ENCODE peak calls at places on chromosome 22, in nine cellular contexts. Y is fibroblast of pulmonary artery, F is pancreas, N is lower leg skin, K is endothelial cell of umbilical vein, W is colonic mucosa, I is brain microvascular endothelial cell, G is astrocyte of the spinal cord, T is left ventricle myocardium inferior. U is an unnamed sample.

GRCh38 chr22:20494978-20495860 is at the start of gene KLHL22:
- DNase-seq in W (peak), G (peak), Y (no peak), N (peak), K (peak), I (no peak), T (no peak), F (peak), U (no peak)

GRCh38 chr22:31945971-31946680 is 1.8 kb downstream of the YWHAH start:
- DNase-seq in K (peak), T (no peak), Y (no peak), N (no peak), W (no peak), F (no peak), I (no peak), G (peak), U (no peak)

GRCh38 chr22:31857247-31857646 is 87.1 kb upstream of the YWHAH start:
- DNase-seq in K (no peak), T (no peak), W (peak), I (no peak), G (no peak), N (no peak), Y (no peak), F (no peak), U (no peak)

GRCh38 chr22:21832291-21833290 is 34.9 kb downstream of the MAPK1 start:
- DNase-seq in N (no peak), G (no peak), W (no peak), K (no peak), T (no peak), F (no peak), I (no peak), Y (peak), U (no peak)

GRCh38 chr22:19679476-19680099 is 34.7 kb upstream of the SEPTIN5 start:
- DNase-seq in K (peak), T (peak), G (no peak), F (peak), I (no peak), Y (no peak), N (no peak), W (peak), U (no peak)

GRCh38 chr22:28833276-28833923 is 33.0 kb upstream of the XBP1 start:
- DNase-seq in G (no peak), T (no peak), W (no peak), F (no peak), N (no peak), K (no peak), I (no peak), Y (no peak), U (no peak)

GRCh38 chr22:30183861-30184278 is 62.7 kb downstream of the LIF start:
- DNase-seq in F (no peak), K (no peak), W (no peak), T (no peak), I (peak), Y (peak), G (peak), N (no peak), U (no peak)

GRCh38 chr22:32417906-32418305 is 5.9 kb upstream of the RTCB start:
- DNase-seq in I (no peak), Y (no peak), F (no peak), T (no peak), W (no peak), N (no peak), K (no peak), G (no peak), U (no peak)

GRCh38 chr22:50218996-50219727 is 18.4 kb downstream of the SELENOO start:
- DNase-seq in I (peak), N (peak), G (peak), F (peak), W (peak), K (peak), T (peak), Y (peak), U (peak)

GRCh38 chr22:34135749-34136148 is 215.5 kb upstream of the LARGE1 start:
- DNase-seq in Y (no peak), F (no peak), N (no peak), I (no peak), G (no peak), T (no peak), K (no peak), W (no peak), U (no peak)

GRCh38 chr22:30968015-30968923 is at the start of gene MORC2:
- DNase-seq in G (peak), N (peak), I (no peak), Y (peak), T (no peak), F (no peak), K (no peak), W (peak), U (peak)

GRCh38 chr22:50731811-50732624 is 6.0 kb upstream of the ACR start:
- DNase-seq in F (peak), N (peak), T (peak), W (peak), I (peak), Y (peak), K (no peak), G (no peak), U (peak)

GRCh38 chr22:29224121-29224858 is 18.6 kb downstream of the EMID1 start:
- DNase-seq in F (no peak), Y (no peak), I (no peak), T (no peak), G (no peak), W (no peak), K (no peak), N (peak), U (no peak)

GRCh38 chr22:19691721-19692341 is 22.5 kb upstream of the SEPTIN5 start:
- DNase-seq in I (peak), W (no peak), F (peak), G (peak), K (peak), T (no peak), N (no peak), Y (peak), U (no peak)

GRCh38 chr22:27686534-27686933 is 115.0 kb downstream of the MN1 start:
- DNase-seq in Y (peak), N (no peak), F (peak), T (peak), K (peak), W (peak), G (peak), I (peak), U (no peak)

GRCh38 chr22:26568207-26568706 is 21.7 kb downstream of the TPST2 start:
- DNase-seq in N (no peak), F (no peak), K (peak), I (no peak), Y (no peak), W (no peak), T (no peak), G (peak), U (no peak)

GRCh38 chr22:20444325-20444724 is 6.7 kb upstream of the SCARF2 start:
- DNase-seq in Y (no peak), W (no peak), G (no peak), I (no peak), F (no peak), N (no peak), T (no peak), K (no peak), U (no peak)

GRCh38 chr22:21591695-21592094 is 24.2 kb downstream of the UBE2L3 start:
- DNase-seq in I (no peak), T (peak), G (no peak), Y (no peak), N (no peak), W (no peak), F (no peak), K (no peak), U (no peak)

GRCh38 chr22:40240671-40241070 is 62.9 kb downstream of the TNRC6B start:
- DNase-seq in I (no peak), N (no peak), G (no peak), T (no peak), W (no peak), K (no peak), F (no peak), Y (no peak), U (no peak)

GRCh38 chr22:43535336-43535735 is 123.5 kb downstream of the MPPED1 start:
- DNase-seq in F (no peak), K (no peak), N (peak), Y (no peak), I (no peak), G (no peak), W (no peak), T (no peak), U (no peak)

GRCh38 chr22:33341611-33342010 is 283.4 kb upstream of the SYN3 start:
- DNase-seq in G (no peak), Y (no peak), I (no peak), W (no peak), N (peak), F (no peak), K (no peak), T (no peak), U (no peak)

GRCh38 chr22:40281717-40282116 is 64.6 kb upstream of the ADSL start:
- DNase-seq in K (no peak), G (no peak), T (no peak), Y (no peak), I (no peak), F (no peak), N (no peak), W (no peak), U (peak)

GRCh38 chr22:29254283-29254653 is 13.5 kb downstream of the RHBDD3 start:
- DNase-seq in W (no peak), Y (no peak), G (no peak), K (no peak), F (no peak), T (no peak), I (no peak), N (no peak), U (no peak)

GRCh38 chr22:29202231-29203192 is 3.2 kb upstream of the EMID1 start:
- DNase-seq in Y (peak), N (no peak), T (peak), W (peak), G (peak), I (peak), F (no peak), K (peak), U (no peak)

GRCh38 chr22:30325065-30325720 is 1.5 kb downstream of the TBC1D10A start:
- DNase-seq in F (no peak), I (peak), K (no peak), W (peak), G (peak), N (peak), T (no peak), Y (peak), U (no peak)

GRCh38 chr22:50507421-50507990 is at the start of gene LMF2:
- DNase-seq in F (peak), W (peak), K (peak), T (peak), Y (no peak), G (no peak), I (peak), N (peak), U (no peak)

GRCh38 chr22:50532353-50532700 is 2.5 kb upstream of the TYMP start:
- DNase-seq in I (no peak), G (no peak), Y (no peak), F (no peak), K (no peak), T (no peak), N (no peak), W (no peak), U (no peak)

GRCh38 chr22:50713571-50714056 is 24.4 kb upstream of the ACR start:
- DNase-seq in K (no peak), I (no peak), W (no peak), F (peak), G (no peak), T (peak), Y (no peak), N (no peak), U (no peak)

GRCh38 chr22:47124451-47124881 is 362.0 kb downstream of the TBC1D22A start:
- DNase-seq in N (no peak), Y (no peak), I (no peak), T (peak), W (no peak), G (no peak), F (peak), K (no peak), U (no peak)

GRCh38 chr22:34111210-34111824 is 191.0 kb upstream of the LARGE1 start:
- DNase-seq in Y (peak), I (no peak), N (peak), K (no peak), T (no peak), G (no peak), W (peak), F (no peak), U (no peak)

GRCh38 chr22:20992456-20993303 is 9.2 kb downstream of the THAP7 start:
- DNase-seq in T (no peak), F (peak), G (no peak), W (no peak), Y (no peak), K (no peak), I (no peak), N (no peak), U (no peak)

GRCh38 chr22:49678137-49678841 is 149.4 kb downstream of the BRD1 start:
- DNase-seq in W (no peak), N (peak), F (no peak), I (no peak), Y (no peak), T (no peak), K (no peak), G (no peak), U (no peak)

GRCh38 chr22:33918676-33919590 is 1.3 kb downstream of the LARGE1 start:
- DNase-seq in T (no peak), Y (no peak), N (no peak), F (no peak), I (no peak), K (no peak), G (no peak), W (no peak), U (no peak)

GRCh38 chr22:49838771-49839717 is 11.4 kb upstream of the BRD1 start:
- DNase-seq in T (no peak), W (peak), G (peak), I (no peak), F (no peak), Y (no peak), N (no peak), K (no peak), U (no peak)

GRCh38 chr22:16955678-16956210 is 52.3 kb downstream of the GAB4 start:
- DNase-seq in F (no peak), I (no peak), N (peak), Y (no peak), W (no peak), T (no peak), G (no peak), K (no peak), U (no peak)

GRCh38 chr22:35837328-35837727 is 119.7 kb downstream of the APOL5 start:
- DNase-seq in G (no peak), F (no peak), I (no peak), Y (peak), W (no peak), K (peak), N (no peak), T (no peak), U (no peak)
- H3K4me3 ChIP-seq in G (peak), F (peak), I (peak), Y (peak), W (no peak), K (no peak), N (no peak), T (no peak), U (no peak)

DNA sequence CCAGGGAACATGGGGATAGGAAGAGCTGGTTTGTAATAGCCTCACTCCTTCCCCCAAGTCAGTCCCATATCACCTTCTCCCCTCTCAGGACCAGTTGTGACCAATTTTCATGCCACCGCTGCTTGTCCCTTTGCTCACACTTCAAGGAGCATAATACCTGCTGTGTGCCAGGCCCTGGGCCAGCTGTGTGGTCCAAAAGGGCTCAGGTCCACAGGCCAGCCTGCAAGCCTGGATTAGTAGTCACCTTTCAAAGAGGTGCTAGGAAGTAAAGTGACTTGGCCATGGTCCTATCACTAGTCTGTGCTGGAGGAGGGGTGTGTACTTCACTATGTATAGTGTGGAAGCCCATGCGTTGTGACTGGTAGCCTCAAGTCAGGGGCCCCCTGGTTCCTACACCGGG is 38.5 kb upstream of the SUSD2 start:
- DNase-seq in I (no peak), G (no peak), N (no peak), Y (no peak), W (no peak), K (no peak), F (no peak), T (no peak), U (no peak)
- TF ChIP-seq CTCF in I (no peak), G (no peak), N (no peak), Y (no peak), W (no peak), K (no peak), F (no peak), T (no peak), U (no peak)

GRCh38 chr22:46085831-46086576 is 64.3 kb upstream of the PPARA start:
- DNase-seq in Y (peak), F (peak), W (peak), K (no peak), G (no peak), N (peak), I (no peak), T (peak), U (no peak)
- H3K4me3 ChIP-seq in Y (no peak), F (peak), W (no peak), K (no peak), G (peak), N (no peak), I (no peak), T (peak), U (peak)

GRCh38 chr22:37662039-37662438 is 3.5 kb downstream of the PDXP start:
- DNase-seq in Y (no peak), K (no peak), I (no peak), F (no peak), N (no peak), G (no peak), T (no peak), W (no peak), U (no peak)

GRCh38 chr22:37659066-37659896 is 758 bp downstream of the PDXP start:
- DNase-seq in N (no peak), I (no peak), F (no peak), Y (no peak), K (no peak), W (peak), T (no peak), G (no peak), U (no peak)

GRCh38 chr22:37660709-37661045 is 2.2 kb downstream of the PDXP start:
- DNase-seq in W (no peak), G (no peak), T (no peak), I (no peak), F (no peak), Y (no peak), N (no peak), K (no peak), U (no peak)

GRCh38 chr22:37659897-37660708 is 1.6 kb downstream of the PDXP start:
- DNase-seq in W (peak), K (no peak), Y (no peak), I (no peak), G (no peak), F (no peak), T (no peak), N (no peak), U (no peak)

DNA sequence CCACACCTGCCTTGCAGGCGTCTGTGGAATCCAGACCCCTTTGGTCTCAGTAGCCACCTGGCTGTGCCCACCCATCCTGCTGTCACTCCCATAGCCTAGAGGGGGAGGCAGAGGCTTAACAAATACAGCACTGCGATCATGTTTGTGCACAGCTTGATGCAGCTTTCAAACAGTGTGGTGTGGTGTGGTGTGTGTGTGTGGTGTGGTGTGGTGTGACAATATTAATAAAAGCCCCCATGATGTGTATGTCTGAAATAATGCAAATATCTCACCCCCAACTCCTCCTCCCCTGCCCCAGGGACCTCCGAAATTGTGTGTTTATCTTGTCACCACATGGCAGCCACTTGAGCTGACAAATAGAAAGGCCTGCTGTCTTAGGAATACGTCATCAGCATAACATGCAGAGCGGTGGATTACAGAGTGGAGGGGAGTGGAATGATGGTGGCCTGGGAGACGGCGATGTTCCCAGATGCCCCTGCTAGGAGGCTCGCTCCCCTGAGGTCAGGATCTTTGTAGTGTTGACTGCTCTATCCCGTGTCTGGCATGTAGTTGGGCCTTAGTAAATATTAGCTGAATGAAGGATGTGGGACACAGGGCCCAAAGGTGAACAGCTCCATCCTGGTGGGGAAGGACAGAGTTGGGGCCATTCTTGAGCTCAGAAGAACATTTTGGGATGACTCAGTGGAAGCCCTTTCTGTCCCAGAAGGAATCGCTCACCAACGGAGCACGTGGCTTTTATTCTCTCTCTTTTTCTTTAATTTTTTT is 2.8 kb downstream of the PDXP start:
- DNase-seq in N (no peak), T (no peak), G (peak), K (no peak), I (peak), F (no peak), Y (peak), W (no peak), U (no peak)
- TF ChIP-seq CTCF in N (no peak), T (peak), G (peak), K (peak), I (peak), F (no peak), Y (peak), W (no peak), U (no peak)

GRCh38 chr22:41398921-41399320 is 17.2 kb downstream of the TEF start:
- DNase-seq in K (no peak), W (no peak), F (no peak), I (no peak), T (no peak), G (no peak), Y (no peak), N (no peak), U (no peak)

GRCh38 chr22:41403532-41404318 is 22.0 kb downstream of the TEF start:
- DNase-seq in T (peak), G (peak), N (peak), I (peak), F (peak), Y (peak), W (peak), K (peak), U (peak)

GRCh38 chr22:41397143-41397811 is 15.5 kb downstream of the TEF start:
- DNase-seq in G (no peak), K (no peak), W (peak), I (no peak), F (no peak), T (no peak), N (no peak), Y (no peak), U (no peak)

GRCh38 chr22:41405588-41405987 is 23.8 kb downstream of the TEF start:
- DNase-seq in Y (no peak), T (no peak), N (no peak), K (no peak), G (no peak), I (no peak), W (no peak), F (no peak), U (no peak)

GRCh38 chr22:41401781-41402648 is 20.3 kb downstream of the TEF start:
- DNase-seq in T (peak), K (peak), Y (peak), I (peak), N (no peak), G (peak), F (peak), W (peak), U (no peak)
- H3K4me3 ChIP-seq in T (no peak), K (no peak), Y (no peak), I (no peak), N (no peak), G (no peak), F (no peak), W (no peak), U (no peak)

GRCh38 chr22:37991738-37992442 is 7.5 kb upstream of the SOX10 start:
- DNase-seq in T (no peak), Y (no peak), N (no peak), G (no peak), I (no peak), W (no peak), K (no peak), F (no peak), U (no peak)

GRCh38 chr22:37990302-37990701 is 5.9 kb upstream of the SOX10 start:
- DNase-seq in G (no peak), F (no peak), Y (no peak), K (no peak), T (peak), N (no peak), I (no peak), W (no peak), U (no peak)

GRCh38 chr22:37989146-37990045 is 5.0 kb upstream of the SOX10 start:
- DNase-seq in G (no peak), K (no peak), N (no peak), T (no peak), W (no peak), I (no peak), Y (no peak), F (no peak), U (no peak)

GRCh38 chr22:37994049-37994448 is 9.7 kb upstream of the SOX10 start:
- DNase-seq in G (no peak), F (no peak), N (no peak), T (no peak), Y (no peak), W (no peak), K (no peak), I (no peak), U (no peak)

GRCh38 chr22:37990862-37991261 is 6.5 kb upstream of the SOX10 start:
- DNase-seq in G (no peak), Y (no peak), I (no peak), F (no peak), N (no peak), W (no peak), K (no peak), T (no peak), U (no peak)
- TF ChIP-seq CTCF in G (no peak), Y (no peak), I (no peak), F (no peak), N (no peak), W (no peak), K (no peak), T (no peak), U (no peak)

GRCh38 chr22:37804502-37804885 is 3.2 kb upstream of the GCAT start:
- DNase-seq in F (no peak), N (no peak), Y (no peak), W (peak), K (no peak), T (no peak), G (no peak), I (no peak), U (no peak)
- H3K4me3 ChIP-seq in F (peak), N (peak), Y (peak), W (peak), K (no peak), T (peak), G (peak), I (peak), U (peak)

GRCh38 chr22:48554893-48555552 is 1272.7 kb downstream of the BRD1 start:
- DNase-seq in G (no peak), T (no peak), N (no peak), W (no peak), I (no peak), Y (no peak), F (no peak), K (no peak), U (no peak)
- TF ChIP-seq CTCF in G (no peak), T (no peak), N (no peak), W (no peak), I (no peak), Y (no peak), F (no peak), K (no peak), U (peak)

U was measured in LNCaP clone FGC.